ENCODE peak calls at places on chromosomes 3 and 15, in five cellular contexts. H, L, A, X and P are unnamed samples.
A peak's percentile ranks its signal among the peaks of the same experiment; 100 is the strongest.

GRCh38 chr3:7766530-7766929 is 735.1 kb upstream of the LMCD1 start:
- DNase-seq in H (no peak), A (no peak), X (no peak), L (no peak), P (no peak)

GRCh38 chr3:177107840-177108239 is 89.4 kb downstream of the TBL1XR1 start:
- DNase-seq in L (no peak), H (no peak), A (no peak), X (no peak), P (no peak)

GRCh38 chr3:134375542-134376384 is 1.5 kb upstream of the AMOTL2 start:
- DNase-seq in L (no peak), H (no peak), A (no peak), X (no peak), P (no peak)

GRCh38 chr15:58065011-58065444 is 483 bp downstream of the ALDH1A2 start:
- DNase-seq in H (peak; percentile 38), X (peak; percentile 13), A (no peak), L (no peak), P (peak; percentile 3)

GRCh38 chr3:70726966-70727365 is 414.5 kb upstream of the MDFIC2 start:
- DNase-seq in L (no peak), A (no peak), H (no peak), X (no peak), P (no peak)

GRCh38 chr3:187017511-187018230 is 87.3 kb downstream of the ST6GAL1 start:
- DNase-seq in L (no peak), H (peak; percentile 54), A (no peak), X (no peak), P (peak; percentile 63)

GRCh38 chr3:133855772-133856171 is 39.9 kb downstream of the RAB6B start:
- DNase-seq in L (no peak), H (no peak), A (no peak), X (no peak), P (no peak)

GRCh38 chr3:156770699-156771414 is 55.3 kb upstream of the LEKR1 start:
- DNase-seq in X (no peak), H (no peak), A (no peak), L (no peak), P (no peak)

GRCh38 chr3:19866751-19867347 is 67.2 kb downstream of the EFHB start:
- DNase-seq in L (peak; percentile 61), X (peak; percentile 48), A (peak; percentile 32), H (no peak), P (peak; percentile 21)

GRCh38 chr3:155424041-155424605 is 130.6 kb upstream of the STRIT1 start:
- DNase-seq in A (no peak), H (no peak), L (no peak), X (no peak), P (no peak)

GRCh38 chr15:32884136-32884535 is 166.3 kb downstream of the GREM1 start:
- DNase-seq in A (no peak), X (no peak), L (no peak), H (no peak), P (peak; percentile 8)

GRCh38 chr3:59895972-59896371 is 846.1 kb upstream of the CFAP20DC start:
- DNase-seq in L (no peak), A (no peak), X (no peak), H (no peak), P (no peak)

GRCh38 chr3:126131881-126132750 is 48.2 kb upstream of the SLC41A3 start:
- DNase-seq in X (peak; percentile 9), A (no peak), H (peak; percentile 4), L (no peak), P (no peak)

GRCh38 chr3:46110701-46111493 is 83.6 kb upstream of the XCR1 start:
- DNase-seq in L (peak; percentile 54), X (no peak), H (no peak), A (no peak), P (peak; percentile 21)

GRCh38 chr3:46112296-46112695 is 85.0 kb upstream of the XCR1 start:
- DNase-seq in L (no peak), H (no peak), A (no peak), X (no peak), P (no peak)

GRCh38 chr3:46114324-46114988 is 87.2 kb upstream of the XCR1 start:
- DNase-seq in L (no peak), H (no peak), A (no peak), X (no peak), P (no peak)

GRCh38 chr3:46112984-46113383 is 85.7 kb upstream of the XCR1 start:
- DNase-seq in X (no peak), L (no peak), H (no peak), A (no peak), P (no peak)

DNA sequence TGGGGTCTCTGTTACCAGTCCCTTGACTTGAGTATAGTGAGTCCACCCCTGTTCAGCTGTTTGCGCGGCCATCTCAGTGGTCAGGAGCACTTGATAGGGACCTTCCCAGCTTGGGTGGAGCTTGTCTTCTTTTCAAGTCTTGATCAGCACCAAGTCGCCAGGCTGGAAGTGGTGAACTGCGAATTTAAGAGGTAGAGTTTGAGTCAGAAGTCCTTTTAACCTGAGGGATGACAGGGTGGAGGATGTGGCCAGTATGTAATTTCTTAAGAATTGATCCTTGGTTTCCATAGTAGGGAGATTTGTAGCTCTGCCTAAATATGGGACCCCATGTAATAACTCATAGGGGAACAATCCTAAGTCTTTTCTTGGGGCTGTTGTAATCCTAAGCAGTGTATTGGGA is 86.3 kb upstream of the XCR1 start:
- DNase-seq in L (no peak), A (no peak), H (no peak), X (no peak), P (no peak)
- H3K4me1 ChIP-seq in L (peaks cover 29% of the 10 kb centered on the region), A (peaks cover 12% of the 10 kb centered on the region), H (peaks cover 5% of the 10 kb centered on the region), X (no peaks in the 10 kb centered on the region), P (no peaks in the 10 kb centered on the region)

DNA sequence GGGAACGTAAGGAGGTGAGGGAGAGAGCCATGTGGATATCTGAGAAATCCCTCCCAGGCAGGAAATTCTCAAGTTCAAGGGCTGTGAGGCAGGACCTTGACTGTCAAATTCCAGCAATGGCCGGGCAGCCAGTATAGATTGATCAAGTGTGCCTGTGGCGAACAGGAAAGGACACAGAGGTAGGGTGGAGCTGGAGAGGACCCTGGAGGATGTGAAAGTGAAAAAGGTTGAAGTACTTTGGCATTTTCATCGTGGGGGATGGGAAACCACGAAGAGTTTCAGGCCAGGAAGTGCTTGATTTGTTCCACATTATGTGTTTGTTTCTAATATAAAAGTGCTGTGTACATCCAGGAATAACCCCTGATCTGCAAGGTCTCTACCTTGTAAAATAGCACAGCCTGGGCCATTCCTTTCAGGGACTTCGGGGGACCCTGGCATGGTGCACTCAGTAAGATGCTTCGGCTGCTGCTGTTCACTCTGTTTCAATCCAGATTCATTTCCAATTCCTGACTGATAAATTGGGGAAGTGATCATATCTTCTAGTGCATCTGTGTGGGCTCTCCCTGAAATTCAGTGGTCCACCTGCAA is 156.6 kb downstream of the MCTP2 start:
- DNase-seq in H (no peak), A (no peak), L (peak; percentile 54), X (no peak), P (no peak)
- H3K36me3 ChIP-seq in H (no peaks in the 10 kb centered on the region), A (no peaks in the 10 kb centered on the region), L (no peaks in the 10 kb centered on the region), X (no peaks in the 10 kb centered on the region), P (no peaks in the 10 kb centered on the region)

DNA sequence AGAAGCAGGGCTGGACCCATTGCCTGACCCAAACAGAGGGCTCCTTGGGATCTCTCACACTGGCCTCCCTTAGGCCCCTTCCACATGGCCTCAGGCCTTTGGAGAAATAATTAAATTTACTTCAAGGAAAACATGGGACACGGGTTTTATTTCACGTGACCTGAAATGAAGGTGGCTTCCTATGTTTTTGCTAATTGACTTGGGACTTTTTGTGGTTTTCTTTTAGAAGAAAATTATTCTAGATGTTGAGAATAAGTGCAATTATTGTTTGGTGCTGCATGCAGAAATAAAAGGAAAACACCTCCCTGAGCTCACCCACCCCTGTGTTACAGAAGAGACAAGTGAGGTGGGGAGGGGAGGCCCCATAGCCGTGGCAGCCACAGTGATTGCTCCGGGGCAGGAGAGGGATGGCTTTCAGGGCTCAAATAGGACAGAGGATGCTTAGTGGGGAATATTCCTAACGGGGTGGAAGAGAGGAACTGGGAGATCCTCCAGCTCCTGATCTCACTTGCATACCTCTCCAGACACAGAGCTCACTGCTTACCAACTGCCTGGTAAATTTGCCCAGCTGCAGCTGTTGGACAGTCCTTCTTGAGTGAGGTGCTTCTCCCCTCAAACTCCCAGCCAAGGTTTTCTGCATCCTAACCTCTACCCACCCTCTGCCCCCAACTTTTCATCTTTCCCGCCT is 29.2 kb upstream of the RPL29 start:
- DNase-seq in X (no peak), L (no peak), A (no peak), H (no peak), P (no peak)
- H3K4me1 ChIP-seq in X (no peaks in the 10 kb centered on the region), L (no peaks in the 10 kb centered on the region), A (peaks cover 5% of the 10 kb centered on the region), H (peaks cover 97% of the 10 kb centered on the region), P (no peaks in the 10 kb centered on the region)

DNA sequence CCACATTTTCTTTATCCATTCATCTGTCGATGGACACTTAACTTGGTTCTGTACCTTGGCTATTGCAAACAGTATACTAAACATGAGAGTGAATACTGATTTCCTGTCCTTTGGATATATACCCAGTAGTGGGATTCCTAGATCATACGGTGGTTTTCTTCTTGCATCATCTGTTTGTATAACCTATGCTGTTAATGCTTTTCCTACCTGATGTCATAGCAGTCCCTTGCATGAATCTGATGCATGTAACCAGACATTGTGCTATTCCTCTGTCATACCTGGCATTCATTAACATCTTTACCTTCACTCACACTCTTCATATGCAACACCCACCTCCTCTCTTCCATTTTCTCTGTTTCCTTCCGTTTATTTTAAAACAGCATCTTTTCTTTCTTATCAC is 185.2 kb downstream of the KLHL25 start:
- DNase-seq in X (no peak), L (no peak), A (no peak), H (no peak), P (no peak)
- H3K36me3 ChIP-seq in X (no peaks in the 10 kb centered on the region), L (no peaks in the 10 kb centered on the region), A (no peaks in the 10 kb centered on the region), H (peaks cover 3% of the 10 kb centered on the region), P (no peaks in the 10 kb centered on the region)

GRCh38 chr15:29140475-29141172 is 129.0 kb downstream of the NSMCE3 start:
- DNase-seq in H (no peak), X (no peak), L (no peak), A (no peak), P (no peak)

GRCh38 chr15:29143293-29143692 is 126.3 kb downstream of the NSMCE3 start:
- DNase-seq in H (no peak), A (no peak), X (no peak), L (no peak), P (no peak)

GRCh38 chr15:29141908-29142747 is 127.5 kb downstream of the NSMCE3 start:
- DNase-seq in A (no peak), L (no peak), H (no peak), X (no peak), P (peak; percentile 67)

GRCh38 chr15:29139540-29140459 is 129.8 kb downstream of the NSMCE3 start:
- DNase-seq in X (peak; percentile 63), A (peak; percentile 35), L (peak; percentile 34), H (no peak), P (peak; percentile 60)

DNA sequence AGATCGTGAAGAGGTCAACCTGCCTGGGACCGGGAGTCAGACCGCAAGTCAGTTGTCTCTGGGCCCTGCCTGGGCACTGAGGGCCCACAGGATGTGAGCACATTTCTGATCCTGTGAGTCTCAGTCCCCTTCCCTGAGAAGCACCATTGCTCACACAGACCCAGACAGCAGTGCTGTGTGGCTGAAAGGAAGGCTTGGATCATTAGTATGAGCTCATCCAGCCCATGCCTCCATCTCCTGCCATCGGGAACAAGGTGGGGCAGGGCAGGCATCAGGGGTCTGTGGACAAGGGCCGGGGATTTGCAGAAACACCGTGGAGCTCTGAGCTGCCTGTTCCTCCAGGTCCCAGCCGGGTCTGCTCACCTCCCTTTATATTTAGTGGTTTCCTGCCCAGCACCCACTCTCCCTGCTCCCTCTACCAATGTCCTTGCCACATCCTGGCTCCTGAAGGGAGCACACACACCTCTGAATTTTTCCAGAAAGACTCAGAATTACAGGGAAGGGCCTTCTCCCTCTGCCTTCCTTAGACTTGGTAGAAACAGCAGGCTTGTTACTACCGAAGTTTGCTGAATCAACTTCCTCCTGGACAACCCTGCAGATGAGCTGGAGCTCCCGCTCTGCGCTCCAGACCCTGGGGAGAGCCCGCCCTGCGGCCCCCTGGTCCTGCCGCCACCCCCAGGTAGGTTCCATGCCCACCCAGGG is 128.3 kb downstream of the NSMCE3 start:
- DNase-seq in A (no peak), X (no peak), H (no peak), L (no peak), P (no peak)
- H3K4me1 ChIP-seq in A (peaks cover 8% of the 10 kb centered on the region), X (peaks cover 13% of the 10 kb centered on the region), H (peaks cover 6% of the 10 kb centered on the region), L (no peaks in the 10 kb centered on the region), P (no peaks in the 10 kb centered on the region)

GRCh38 chr3:94285874-94286273 is 223.0 kb downstream of the NSUN3 start:
- DNase-seq in A (no peak), L (no peak), H (no peak), X (no peak), P (no peak)
- H3K36me3 ChIP-seq in A (no peaks in the 10 kb centered on the region), L (no peaks in the 10 kb centered on the region), H (no peaks in the 10 kb centered on the region), X (no peaks in the 10 kb centered on the region), P (no peaks in the 10 kb centered on the region)